ENCODE peak calls at places on chromosomes 7 and 10, in seven cellular contexts. G is stimulated activated CD8-positive, alpha-beta memory T cell treated with anti-CD3 and anti-CD28 coated beads, Interleukin-15, amount 100 ng/mL, for 4 hours; O is RPMI7951; J is endothelial cell; X is AG08395; U is EL; T is COR-L47. L is an unnamed sample.
A peak's percentile ranks its signal among the peaks of the same experiment; 100 is the strongest.

GRCh38 chr7:115937960-115938359 is 92.6 kb downstream of the TFEC start:
- DNase-seq in X (no peak), T (no peak), G (no peak), J (no peak), U (no peak), O (no peak), L (no peak)

GRCh38 chr10:110214380-110214826 is 7.0 kb downstream of the MXI1 start:
- DNase-seq in T (no peak), X (no peak), J (no peak), U (no peak), O (no peak), G (no peak), L (peak; percentile 61)

GRCh38 chr10:110437351-110437605 is 60.4 kb upstream of the DUSP5 start:
- DNase-seq in G (no peak), T (no peak), X (no peak), J (no peak), O (no peak), U (no peak), L (no peak)

GRCh38 chr7:30907527-30908267 is 4.0 kb upstream of the AQP1 start:
- DNase-seq in J (no peak), X (peak; percentile 69), U (no peak), O (peak; percentile 70), G (no peak), T (no peak), L (no peak)

GRCh38 chr10:43259248-43259980 is 7.5 kb downstream of the RASGEF1A start:
- DNase-seq in J (no peak), X (no peak), U (no peak), O (no peak), T (no peak), G (no peak), L (no peak)

GRCh38 chr10:99304027-99304856 is 24.9 kb upstream of the CNNM1 start:
- DNase-seq in O (peak; percentile 7), G (no peak), T (no peak), J (no peak), X (peak; percentile 21), U (peak; percentile 58), L (peak; percentile 12)

GRCh38 chr10:72690071-72690755 is 1.7 kb upstream of the MCU start:
- DNase-seq in G (no peak), O (no peak), T (no peak), J (no peak), X (no peak), U (no peak), L (peak; percentile 96)

GRCh38 chr7:74501298-74501697 is 47.6 kb downstream of the GTF2IRD1 start:
- DNase-seq in G (no peak), T (peak; percentile 18), U (no peak), O (no peak), J (no peak), X (no peak), L (no peak)

GRCh38 chr10:112715581-112715980 is 234.5 kb upstream of the TCF7L2 start:
- DNase-seq in O (no peak), J (no peak), G (no peak), T (no peak), U (no peak), X (no peak), L (no peak)

GRCh38 chr10:118965636-118966035 is 63.9 kb upstream of the NANOS1 start:
- DNase-seq in O (no peak), U (no peak), G (no peak), X (no peak), T (no peak), J (no peak), L (peak; percentile 41)

GRCh38 chr10:5243521-5243987 is 46.9 kb downstream of the AKR1C4 start:
- DNase-seq in T (no peak), O (no peak), X (no peak), G (no peak), J (no peak), U (no peak), L (no peak)

GRCh38 chr7:146074195-146074765 is 42.3 kb upstream of the CNTNAP2 start:
- DNase-seq in G (no peak), U (no peak), X (no peak), T (no peak), J (no peak), O (no peak), L (no peak)

GRCh38 chr10:35949820-35950219 is 307.7 kb upstream of the FZD8 start:
- DNase-seq in O (no peak), J (no peak), U (no peak), G (no peak), T (no peak), X (no peak), L (no peak)

GRCh38 chr7:96198047-96198636 is 123.8 kb downstream of the SLC25A13 start:
- DNase-seq in J (no peak), X (no peak), O (no peak), G (no peak), T (no peak), U (no peak), L (no peak)

GRCh38 chr10:11177926-11178453 is 160.3 kb downstream of the CELF2 start:
- DNase-seq in J (no peak), X (no peak), G (no peak), U (no peak), O (no peak), T (no peak), L (no peak)

GRCh38 chr7:125567686-125568085 is 638.1 kb upstream of the POT1 start:
- DNase-seq in O (no peak), J (no peak), U (no peak), X (no peak), G (no peak), T (no peak), L (no peak)

GRCh38 chr7:18337023-18337422 is 158.5 kb upstream of the HDAC9 start:
- DNase-seq in T (no peak), O (no peak), X (no peak), J (no peak), G (no peak), U (no peak), L (no peak)

GRCh38 chr7:938546-939185 is 15.8 kb downstream of the ADAP1 start:
- DNase-seq in O (no peak), X (no peak), U (no peak), G (no peak), T (no peak), J (no peak), L (no peak)

GRCh38 chr10:113060221-113061053 is 110.4 kb downstream of the TCF7L2 start:
- DNase-seq in G (no peak), T (no peak), X (no peak), U (no peak), J (peak; percentile 15), O (peak; percentile 23), L (peak; percentile 37)

GRCh38 chr7:51316666-51317581 is at the start of gene COBL:
- DNase-seq in G (no peak), X (no peak), J (peak; percentile 17), O (no peak), U (no peak), T (peak; percentile 29), L (peak; percentile 43)

GRCh38 chr7:4006687-4007086 is 675.4 kb upstream of the FOXK1 start:
- DNase-seq in X (no peak), U (no peak), O (peak; percentile 3), G (no peak), T (peak; percentile 88), J (no peak), L (no peak)

GRCh38 chr10:83302623-83303022 is 836.7 kb upstream of the GHITM start:
- DNase-seq in J (no peak), U (no peak), O (no peak), G (no peak), T (no peak), X (no peak), L (no peak)

L was measured in myocyte.